ENCODE peak calls at places on chromosome 1, in six cellular contexts. E is prostate gland, L is fibroblast of lung, P is AG04450, D is stomach, B is WERI-Rb-1. O is an unnamed sample.

GRCh38 chr1:17610713-17611112 is 71.2 kb downstream of the ARHGEF10L start:
- DNase-seq in B (no peak), L (no peak), D (no peak), E (no peak), P (no peak), O (no peak)

GRCh38 chr1:171644805-171645483 is 7.5 kb downstream of the MYOC start:
- DNase-seq in B (peak; percentile 94), E (peak; percentile 84), L (peak; percentile 86), D (peak; percentile 79), P (peak; percentile 61), O (peak; percentile 38)

GRCh38 chr1:230781596-230781995 is 34.4 kb downstream of the CAPN9 start:
- DNase-seq in L (no peak), B (no peak), D (no peak), P (no peak), E (no peak), O (no peak)

GRCh38 chr1:193356249-193356648 is 169.8 kb upstream of the B3GALT2 start:
- DNase-seq in P (no peak), E (no peak), D (no peak), B (no peak), L (no peak), O (no peak)

GRCh38 chr1:51612349-51612982 is 4.4 kb upstream of the OSBPL9 start:
- DNase-seq in P (no peak), D (no peak), B (no peak), E (no peak), L (peak; percentile 52), O (no peak)

GRCh38 chr1:8944006-8944405 is 1.7 kb upstream of the CA6 start:
- DNase-seq in P (no peak), D (no peak), L (no peak), E (no peak), B (no peak), O (no peak)

GRCh38 chr1:150820710-150821521 is 12.9 kb upstream of the CTSK start:
- DNase-seq in L (peak; percentile 74), P (peak; percentile 16), E (no peak), D (no peak), B (no peak), O (no peak)

GRCh38 chr1:60984066-60984799 is 98.1 kb upstream of the NFIA start:
- DNase-seq in L (peak; percentile 58), P (no peak), B (no peak), E (no peak), D (no peak), O (no peak)

GRCh38 chr1:241253491-241253890 is 103.5 kb downstream of the RGS7 start:
- DNase-seq in B (no peak), P (no peak), L (no peak), E (no peak), D (no peak), O (no peak)

GRCh38 chr1:202618387-202619022 is 91.7 kb downstream of the SYT2 start:
- DNase-seq in D (no peak), B (no peak), E (no peak), L (peak; percentile 44), P (no peak), O (no peak)

GRCh38 chr1:1973716-1974642 is 29.6 kb downstream of the CFAP74 start:
- DNase-seq in B (no peak), D (no peak), E (no peak), L (no peak), P (no peak), O (no peak)

GRCh38 chr1:10867914-10868598 is 71.6 kb upstream of the CASZ1 start:
- DNase-seq in D (no peak), E (no peak), B (peak; percentile 42), L (no peak), P (no peak), O (no peak)

GRCh38 chr1:168789501-168789900 is 60.5 kb upstream of the DPT start:
- DNase-seq in D (no peak), L (no peak), P (no peak), E (no peak), B (no peak), O (no peak)

GRCh38 chr1:79781261-79781660 is 774.7 kb upstream of the ADGRL4 start:
- DNase-seq in P (no peak), L (no peak), D (no peak), B (no peak), E (no peak), O (no peak)

GRCh38 chr1:53359225-53359933 is 31.5 kb upstream of the LRP8 start:
- DNase-seq in L (no peak), E (no peak), B (peak; percentile 6), P (no peak), D (peak; percentile 2), O (no peak)

GRCh38 chr1:16076871-16077250 is 3.4 kb upstream of the FAM131C start:
- DNase-seq in L (peak; percentile 38), B (peak; percentile 58), P (no peak), D (no peak), E (no peak), O (no peak)

GRCh38 chr1:231485029-231485784 is 43.3 kb upstream of the TSNAX start:
- DNase-seq in P (peak; percentile 24), D (no peak), B (no peak), E (no peak), L (peak; percentile 43), O (no peak)

GRCh38 chr1:31348449-31348848 is 24.4 kb downstream of the FABP3 start:
- DNase-seq in L (no peak), E (no peak), D (no peak), B (no peak), P (no peak), O (no peak)

GRCh38 chr1:217026506-217026905 is 303.3 kb upstream of the ESRRG start:
- DNase-seq in E (no peak), L (no peak), P (no peak), D (no peak), B (no peak), O (no peak)

GRCh38 chr1:29525941-29526340 is 289.6 kb downstream of the PTPRU start:
- DNase-seq in P (no peak), E (no peak), L (no peak), D (peak; percentile 10), B (no peak), O (no peak)

GRCh38 chr1:29524285-29525065 is 288.2 kb downstream of the PTPRU start:
- DNase-seq in B (no peak), P (no peak), D (peak; percentile 18), E (no peak), L (no peak), O (peak; percentile 24)

GRCh38 chr1:29529677-29530278 is 293.5 kb downstream of the PTPRU start:
- DNase-seq in D (no peak), B (no peak), P (no peak), L (no peak), E (no peak), O (no peak)

GRCh38 chr1:29523531-29523930 is 287.2 kb downstream of the PTPRU start:
- DNase-seq in P (no peak), D (peak; percentile 7), L (no peak), E (no peak), B (no peak), O (peak; percentile 30)

GRCh38 chr1:29527314-29528004 is 291.1 kb downstream of the PTPRU start:
- DNase-seq in L (no peak), B (no peak), D (peak; percentile 17), E (no peak), P (no peak), O (no peak)
- H3K27ac ChIP-seq in L (no peak overlapping the region), B (no peak overlapping the region), D (no peak overlapping the region), E (no peak overlapping the region), P (no peak overlapping the region), O (no peak overlapping the region)

DNA sequence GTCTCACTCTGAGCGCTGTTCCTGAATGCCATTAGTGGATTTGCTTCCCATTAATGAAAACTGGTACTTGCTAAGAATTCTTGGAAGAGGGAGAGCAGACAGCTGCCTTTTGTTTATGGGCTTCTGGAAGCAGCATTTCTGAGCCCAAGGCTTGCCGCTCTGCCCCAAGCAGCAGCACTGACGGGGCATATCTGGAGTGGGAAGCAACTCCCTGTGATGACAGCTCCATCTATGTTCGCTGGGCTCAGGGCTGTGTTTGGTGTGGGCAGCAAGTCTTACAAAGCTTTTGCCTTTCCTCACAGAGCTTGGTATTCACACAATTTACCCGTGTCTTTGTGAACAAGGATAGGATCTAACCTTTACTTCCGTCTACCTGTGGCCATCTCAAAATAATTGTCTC is 72.2 kb downstream of the DDX20 start:
- DNase-seq in B (no peak), P (no peak), E (no peak), D (no peak), L (no peak), O (no peak)
- H3K27ac ChIP-seq in B (no peak overlapping the region), P (no peak overlapping the region), E (no peak overlapping the region), D (no peak overlapping the region), L (no peak overlapping the region), O (no peak overlapping the region)

GRCh38 chr1:209653915-209654351 is 1.7 kb upstream of the LAMB3 start:
- DNase-seq in P (no peak), B (no peak), L (no peak), E (peak; percentile 55), D (peak; percentile 52), O (no peak)
- H3K27ac ChIP-seq in P (no peak overlapping the region), B (no peak overlapping the region), L (no peak overlapping the region), E (peak overlapping the region; percentile 79), D (peak overlapping the region; percentile 86), O (peak overlapping the region; percentile 76)

GRCh38 chr1:26119892-26120608 is 8.4 kb downstream of the PDIK1L start:
- DNase-seq in L (no peak), P (no peak), D (no peak), B (no peak), E (no peak), O (no peak)

GRCh38 chr1:26124433-26125318 is 13.1 kb downstream of the PDIK1L start:
- DNase-seq in L (no peak), E (no peak), D (no peak), B (no peak), P (no peak), O (no peak)

GRCh38 chr1:26125382-26125781 is 13.8 kb downstream of the PDIK1L start:
- DNase-seq in D (no peak), B (no peak), P (no peak), E (no peak), L (no peak), O (no peak)

GRCh38 chr1:26122988-26123973 is 11.7 kb downstream of the PDIK1L start:
- DNase-seq in L (no peak), E (no peak), P (no peak), D (no peak), B (no peak), O (no peak)

DNA sequence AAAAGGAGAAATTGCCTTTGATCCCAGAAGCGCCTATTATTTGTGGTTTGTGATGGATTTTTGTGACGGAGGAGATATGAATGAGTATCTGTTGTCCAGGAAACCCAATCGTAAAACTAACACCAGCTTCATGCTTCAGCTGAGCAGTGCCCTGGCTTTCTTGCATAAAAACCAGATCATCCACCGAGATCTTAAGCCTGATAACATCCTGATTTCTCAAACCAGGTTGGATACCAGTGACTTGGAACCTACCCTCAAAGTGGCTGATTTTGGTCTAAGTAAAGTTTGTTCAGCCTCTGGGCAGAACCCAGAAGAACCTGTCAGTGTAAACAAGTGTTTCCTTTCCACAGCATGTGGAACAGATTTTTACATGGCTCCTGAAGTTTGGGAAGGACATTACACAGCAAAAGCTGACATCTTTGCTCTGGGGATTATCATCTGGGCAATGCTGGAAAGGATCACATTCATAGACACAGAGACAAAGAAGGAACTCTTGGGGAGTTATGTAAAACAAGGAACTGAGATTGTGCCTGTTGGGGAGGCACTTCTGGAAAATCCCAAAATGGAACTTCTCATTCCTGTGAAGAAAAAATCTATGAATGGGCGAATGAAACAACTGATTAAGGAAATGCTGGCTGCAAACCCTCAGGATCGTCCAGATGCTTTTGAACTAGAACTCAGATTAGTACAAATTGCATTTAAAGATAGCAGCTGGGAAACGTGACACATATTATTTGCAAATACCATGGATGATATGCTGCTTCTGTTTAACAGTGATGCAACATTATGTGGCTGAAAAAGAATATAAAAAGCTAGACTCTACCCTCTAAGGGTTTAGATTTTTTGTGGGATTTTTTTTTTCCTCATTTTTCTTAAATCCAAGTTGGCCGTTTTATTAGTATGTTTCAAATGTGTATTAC is 10.5 kb downstream of the PDIK1L start:
- DNase-seq in L (no peak), P (no peak), B (no peak), D (no peak), E (no peak), O (no peak)
- H3K27ac ChIP-seq in L (no peak overlapping the region), P (no peak overlapping the region), B (peak overlapping the region; percentile 60), D (peak overlapping the region; percentile 32), E (peak overlapping the region; percentile 4), O (no peak overlapping the region)